ENCODE peak calls at places on chromosomes 13 and 19, in eight cellular contexts. M is T follicular helper cell; H is astrocyte; N is Caco-2; L is fibroblast of pulmonary artery; F is effector memory CD8-positive, alpha-beta T cell; T is CD4-positive, alpha-beta T cell; W is activated T-helper 2 cell treated with anti-CD3 and anti-CD28 coated beads, Interferon-gamma antibody, Interleukin-2, Interleukin-4, amounts not matched to agents 10 μg/mL and 5 μg/mL and 100 μg/mL, durations not matched to agents 14 hours and 24 hours and 36 hours. P is an unnamed sample.

GRCh38 chr19:11375143-11375948 is 880 bp downstream of the SWSAP1 start:
- DNase-seq in M (peak; percentile 66), H (no peak), N (no peak), L (no peak), F (peak; percentile 63), T (peak; percentile 52), W (peak; percentile 80), P (peak; percentile 61)

GRCh38 chr13:95607363-95607762 is 37.1 kb downstream of the DZIP1 start:
- DNase-seq in M (no peak), H (peak; percentile 71), N (no peak), L (peak; percentile 80), F (no peak), T (no peak), W (no peak), P (no peak)

GRCh38 chr13:25906211-25906661 is 145.6 kb downstream of the SHISA2 start:
- DNase-seq in M (no peak), H (no peak), N (no peak), L (no peak), F (no peak), T (no peak), W (no peak), P (peak; percentile 15)

GRCh38 chr19:55304279-55304978 is 20.6 kb downstream of the BRSK1 start:
- DNase-seq in M (no peak), H (no peak), N (peak; percentile 81), L (no peak), F (no peak), T (no peak), W (no peak), P (peak; percentile 51)

GRCh38 chr13:42274386-42275097 is 2.6 kb downstream of the AKAP11 start:
- DNase-seq in M (no peak), H (no peak), N (no peak), L (no peak), F (no peak), T (no peak), W (no peak), P (no peak)

GRCh38 chr13:108508263-108508662 is 121.1 kb upstream of the MYO16 start:
- DNase-seq in M (no peak), H (peak; percentile 6), N (no peak), L (peak; percentile 59), F (no peak), T (no peak), W (no peak), P (peak; percentile 23)

GRCh38 chr19:39514840-39515550 is at the start of gene SELENOV:
- DNase-seq in M (no peak), H (no peak), N (peak; percentile 62), L (no peak), F (no peak), T (no peak), W (no peak), P (no peak)

GRCh38 chr19:4748185-4748584 is 24.5 kb upstream of the DPP9 start:
- DNase-seq in M (no peak), H (no peak), N (no peak), L (no peak), F (no peak), T (no peak), W (no peak), P (no peak)

GRCh38 chr19:7748756-7749155 is 1.4 kb upstream of the CD209 start:
- DNase-seq in M (no peak), H (no peak), N (no peak), L (peak; percentile 15), F (no peak), T (no peak), W (no peak), P (peak; percentile 56)